ENCODE peak calls at places on chromosomes 4 and X, in four cellular contexts. One of them, this sample, is unnamed.

GRCh38 chrX:46325312-46325877 is 219.8 kb downstream of the ZNF674 start:
- DNase-seq in H1: no peak
- DNase-seq in HepG2: peak; percentile 41
- DNase-seq in A549: peak; percentile 80
- DNase-seq in this sample: no peak

GRCh38 chr4:3477750-3478430 is 14.8 kb downstream of the DOK7 start:
- DNase-seq in HepG2: no peak
- DNase-seq in A549: no peak
- DNase-seq in H1: no peak
- DNase-seq in this sample: no peak

GRCh38 chr4:42519803-42520417 is 122.6 kb downstream of the SHISA3 start:
- DNase-seq in HepG2: peak; percentile 12
- DNase-seq in A549: peak; percentile 4
- DNase-seq in H1: peak; percentile 65
- DNase-seq in this sample: peak; percentile 19

GRCh38 chr4:19711871-19712270 is 539.8 kb upstream of the SLIT2 start:
- DNase-seq in H1: no peak
- DNase-seq in HepG2: no peak
- DNase-seq in A549: no peak
- DNase-seq in this sample: no peak

GRCh38 chr4:47836655-47837581 is 949 bp downstream of the CORIN start:
- DNase-seq in H1: peak; percentile 85
- DNase-seq in HepG2: peak; percentile 76
- DNase-seq in A549: peak; percentile 49
- DNase-seq in this sample: peak; percentile 52

GRCh38 chr4:81031389-81032173 is 1.1 kb downstream of the BMP3 start:
- DNase-seq in HepG2: no peak
- DNase-seq in A549: no peak
- DNase-seq in H1: peak; percentile 69
- DNase-seq in this sample: no peak

GRCh38 chrX:21295246-21295820 is 78.9 kb upstream of the CNKSR2 start:
- DNase-seq in A549: no peak
- DNase-seq in H1: no peak
- DNase-seq in HepG2: no peak
- DNase-seq in this sample: no peak

GRCh38 chr4:106691749-106692148 is 323.2 kb upstream of the GIMD1 start:
- DNase-seq in A549: no peak
- DNase-seq in H1: no peak
- DNase-seq in HepG2: no peak
- DNase-seq in this sample: no peak

GRCh38 chrX:55159556-55159955 is 60.6 kb upstream of the PAGE5 start:
- DNase-seq in H1: no peak
- DNase-seq in HepG2: no peak
- DNase-seq in A549: no peak
- DNase-seq in this sample: no peak

GRCh38 chr4:19472669-19473068 is 779.0 kb upstream of the SLIT2 start:
- DNase-seq in HepG2: no peak
- DNase-seq in A549: no peak
- DNase-seq in H1: no peak
- DNase-seq in this sample: no peak

GRCh38 chr4:177175473-177175872 is 134.2 kb upstream of the NEIL3 start:
- DNase-seq in A549: no peak
- DNase-seq in HepG2: no peak
- DNase-seq in H1: no peak
- DNase-seq in this sample: no peak

GRCh38 chrX:53458082-53458481 is 23.9 kb upstream of the HSD17B10 start:
- DNase-seq in H1: no peak
- DNase-seq in HepG2: no peak
- DNase-seq in A549: no peak
- DNase-seq in this sample: no peak

GRCh38 chr4:169124661-169125060 is 114.6 kb upstream of the CBR4 start:
- DNase-seq in H1: no peak
- DNase-seq in HepG2: no peak
- DNase-seq in A549: no peak
- DNase-seq in this sample: no peak

GRCh38 chr4:76850010-76850441 is 47.9 kb downstream of the SOWAHB start:
- DNase-seq in A549: no peak
- DNase-seq in HepG2: peak; percentile 62
- DNase-seq in H1: no peak
- DNase-seq in this sample: no peak

GRCh38 chr4:7041851-7042696 is 1.1 kb upstream of the TADA2B start:
- DNase-seq in H1: no peak
- DNase-seq in A549: no peak
- DNase-seq in HepG2: no peak
- DNase-seq in this sample: peak; percentile 61

GRCh38 chr4:159764343-159764952 is 661.6 kb downstream of the RAPGEF2 start:
- DNase-seq in A549: peak; percentile 8
- DNase-seq in H1: peak; percentile 48
- DNase-seq in HepG2: peak; percentile 31
- DNase-seq in this sample: peak; percentile 8

GRCh38 chrX:9745417-9746115 is 20.1 kb downstream of the GPR143 start:
- DNase-seq in HepG2: no peak
- DNase-seq in H1: no peak
- DNase-seq in A549: no peak
- DNase-seq in this sample: no peak

GRCh38 chrX:12984629-12985303 is 9.9 kb downstream of the TMSB4X start:
- DNase-seq in A549: peak; percentile 43
- DNase-seq in H1: no peak
- DNase-seq in HepG2: no peak
- DNase-seq in this sample: peak; percentile 14

GRCh38 chr4:164212714-164213113 is 541.2 kb upstream of the SMIM31 start:
- DNase-seq in A549: no peak
- DNase-seq in H1: no peak
- DNase-seq in HepG2: no peak
- DNase-seq in this sample: no peak

GRCh38 chrX:69173906-69174305 is 8.7 kb upstream of the PJA1 start:
- DNase-seq in A549: no peak
- DNase-seq in HepG2: no peak
- DNase-seq in H1: no peak
- DNase-seq in this sample: no peak

GRCh38 chr4:123559955-123560669 is 163.5 kb downstream of the SPRY1 start:
- DNase-seq in HepG2: peak; percentile 68
- DNase-seq in H1: no peak
- DNase-seq in A549: no peak
- DNase-seq in this sample: no peak

GRCh38 chrX:771536-771935 is 140.9 kb downstream of the SHOX start:
- DNase-seq in HepG2: no peak
- DNase-seq in A549: no peak
- DNase-seq in H1: no peak
- DNase-seq in this sample: no peak

GRCh38 chr4:176792348-176793059 is at the start of gene VEGFC:
- DNase-seq in HepG2: peak; percentile 3
- DNase-seq in H1: peak; percentile 72
- DNase-seq in A549: no peak
- DNase-seq in this sample: no peak

GRCh38 chrX:137915466-137915865 is 349.5 kb downstream of the ZIC3 start:
- DNase-seq in HepG2: no peak
- DNase-seq in A549: no peak
- DNase-seq in H1: no peak
- DNase-seq in this sample: no peak

GRCh38 chr4:1232661-1233621 is 16.0 kb downstream of the CTBP1 start:
- DNase-seq in H1: no peak
- DNase-seq in HepG2: no peak
- DNase-seq in A549: no peak
- DNase-seq in this sample: no peak

GRCh38 chr4:118318931-118319330 is 33.9 kb downstream of the PRSS12 start:
- DNase-seq in H1: no peak
- DNase-seq in HepG2: no peak
- DNase-seq in A549: no peak
- DNase-seq in this sample: no peak

GRCh38 chrX:19670854-19671620 is 155.7 kb upstream of the MAP3K15 start:
- DNase-seq in H1: no peak
- DNase-seq in HepG2: peak; percentile 79
- DNase-seq in A549: peak; percentile 55
- DNase-seq in this sample: no peak

GRCh38 chr4:23036503-23036902 is 343.8 kb downstream of the GBA3 start:
- DNase-seq in A549: no peak
- DNase-seq in HepG2: no peak
- DNase-seq in H1: no peak
- DNase-seq in this sample: no peak

GRCh38 chrX:43753637-43754036 is 97.5 kb downstream of the MAOA start:
- DNase-seq in A549: no peak
- DNase-seq in H1: no peak
- DNase-seq in HepG2: no peak
- DNase-seq in this sample: no peak
- TF ChIP-seq MAX in A549: no peak
- TF ChIP-seq MAX in H1: no peak
- TF ChIP-seq MAX in HepG2: no peak
- TF ChIP-seq MAX in this sample: no peak

GRCh38 chr4:53132117-53132889 is 233.6 kb downstream of the SCFD2 start:
- DNase-seq in H1: no peak
- DNase-seq in A549: no peak
- DNase-seq in HepG2: no peak
- DNase-seq in this sample: no peak
- TF ChIP-seq MAFK in H1: no peak
- TF ChIP-seq MAFK in A549: no peak
- TF ChIP-seq MAFK in HepG2: no peak
- TF ChIP-seq MAFK in this sample: no peak

GRCh38 chr4:96260071-96260682 is 420.3 kb downstream of the PDHA2 start:
- DNase-seq in A549: no peak
- DNase-seq in H1: no peak
- DNase-seq in HepG2: no peak
- DNase-seq in this sample: no peak
- TF ChIP-seq MAX in A549: no peak
- TF ChIP-seq MAX in H1: no peak
- TF ChIP-seq MAX in HepG2: no peak
- TF ChIP-seq MAX in this sample: no peak

DNA sequence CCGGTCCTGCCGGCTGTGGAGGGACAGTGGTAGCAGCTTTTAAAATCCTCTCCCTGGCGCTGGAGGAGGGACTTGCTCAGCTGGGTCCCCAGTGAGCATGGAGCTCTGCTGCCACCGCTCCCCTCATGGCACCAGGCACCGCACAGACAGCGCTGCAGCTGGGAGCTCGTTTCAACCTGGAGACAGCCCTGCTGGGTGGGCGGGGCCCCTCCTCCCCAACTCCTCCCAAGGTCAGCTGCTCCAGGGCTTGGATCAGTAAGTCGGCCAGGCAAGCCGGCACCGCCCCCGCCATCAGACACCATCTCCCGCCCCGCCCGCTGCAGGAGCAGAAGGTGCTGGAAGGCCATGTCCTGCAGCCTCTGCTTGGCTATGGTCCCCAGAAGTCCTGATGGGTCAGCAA is 16.4 kb downstream of the ZFYVE28 start:
- DNase-seq in A549: no peak
- DNase-seq in HepG2: peak; percentile 73
- DNase-seq in H1: peak; percentile 88
- DNase-seq in this sample: peak; percentile 91
- TF ChIP-seq MAFK in A549: no peak
- TF ChIP-seq MAFK in HepG2: no peak
- TF ChIP-seq MAFK in H1: no peak
- TF ChIP-seq MAFK in this sample: no peak

GRCh38 chr4:22019676-22020075 is 71.1 kb upstream of the KCNIP4 start:
- DNase-seq in A549: no peak
- DNase-seq in H1: no peak
- DNase-seq in HepG2: no peak
- DNase-seq in this sample: no peak
- TF ChIP-seq MAX in A549: no peak
- TF ChIP-seq MAX in H1: no peak
- TF ChIP-seq MAX in HepG2: no peak
- TF ChIP-seq MAX in this sample: no peak

GRCh38 chr4:65668201-65669007 is 1.9 kb downstream of the EPHA5 start:
- DNase-seq in A549: no peak
- DNase-seq in H1: peak; percentile 53
- DNase-seq in HepG2: no peak
- DNase-seq in this sample: no peak

GRCh38 chr4:65671402-65671801 is 1.1 kb upstream of the EPHA5 start:
- DNase-seq in HepG2: peak; percentile 6
- DNase-seq in H1: no peak
- DNase-seq in A549: no peak
- DNase-seq in this sample: no peak

GRCh38 chr4:65669981-65670330 is 333 bp downstream of the EPHA5 start:
- DNase-seq in A549: no peak
- DNase-seq in H1: no peak
- DNase-seq in HepG2: no peak
- DNase-seq in this sample: no peak

GRCh38 chr4:65670331-65671031 is at the start of gene EPHA5:
- DNase-seq in A549: no peak
- DNase-seq in H1: peak; percentile 86
- DNase-seq in HepG2: peak; percentile 3
- DNase-seq in this sample: peak; percentile 16

GRCh38 chr4:65669008-65669971 is 999 bp downstream of the EPHA5 start:
- DNase-seq in H1: peak; percentile 71
- DNase-seq in A549: no peak
- DNase-seq in HepG2: no peak
- DNase-seq in this sample: no peak
- TF ChIP-seq MAFK in H1: no peak
- TF ChIP-seq MAFK in A549: no peak
- TF ChIP-seq MAFK in HepG2: no peak
- TF ChIP-seq MAFK in this sample: no peak

GRCh38 chr4:86554641-86555040 is 39.5 kb upstream of the PTPN13 start:
- DNase-seq in HepG2: no peak
- DNase-seq in A549: no peak
- DNase-seq in H1: no peak
- DNase-seq in this sample: no peak

GRCh38 chr4:86556791-86557415 is 37.2 kb upstream of the PTPN13 start:
- DNase-seq in A549: no peak
- DNase-seq in HepG2: no peak
- DNase-seq in H1: no peak
- DNase-seq in this sample: no peak

GRCh38 chr4:86558799-86559198 is 35.3 kb upstream of the PTPN13 start:
- DNase-seq in H1: no peak
- DNase-seq in A549: no peak
- DNase-seq in HepG2: no peak
- DNase-seq in this sample: no peak

GRCh38 chr4:86558258-86558657 is 35.9 kb upstream of the PTPN13 start:
- DNase-seq in H1: no peak
- DNase-seq in A549: no peak
- DNase-seq in HepG2: no peak
- DNase-seq in this sample: no peak

DNA sequence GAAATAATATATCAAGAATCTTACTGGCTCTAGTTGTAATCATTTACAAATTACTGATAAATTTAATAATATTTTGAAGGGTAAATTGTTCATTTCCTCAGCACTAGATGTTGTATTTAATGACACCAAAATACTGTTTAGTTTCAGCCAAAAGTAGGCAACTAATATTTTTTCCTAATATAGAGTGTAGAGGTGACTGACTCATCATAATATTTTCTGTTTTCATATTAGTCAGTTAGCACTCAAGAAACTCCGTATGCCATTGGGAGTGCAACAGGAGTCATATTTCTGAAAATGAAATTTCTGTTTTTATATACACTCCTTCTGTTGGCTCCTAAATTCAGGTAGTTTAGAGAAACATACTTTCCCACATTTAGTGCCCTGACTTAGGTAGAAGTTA is 36.6 kb upstream of the PTPN13 start:
- DNase-seq in HepG2: no peak
- DNase-seq in H1: no peak
- DNase-seq in A549: no peak
- DNase-seq in this sample: no peak
- TF ChIP-seq MAX in HepG2: no peak
- TF ChIP-seq MAX in H1: no peak
- TF ChIP-seq MAX in A549: no peak
- TF ChIP-seq MAX in this sample: no peak

GRCh38 chr4:99324361-99324760 is 3.2 kb upstream of the ADH1B start:
- DNase-seq in HepG2: no peak
- DNase-seq in H1: no peak
- DNase-seq in A549: no peak
- DNase-seq in this sample: no peak
- TF ChIP-seq MAFK in HepG2: no peak
- TF ChIP-seq MAFK in H1: no peak
- TF ChIP-seq MAFK in A549: no peak
- TF ChIP-seq MAFK in this sample: no peak

This sample was measured in K562.